ENCODE peak calls at places on chromosome 7, in six cellular contexts. One of them, this sample, is unnamed.

GRCh38 chr7:128783143-128783799 is 7.7 kb upstream of the OPN1SW start:
- DNase-seq in RWPE1: no peak
- DNase-seq in Ammon's horn: peak
- DNase-seq in activated naive CD4-positive, alpha-beta T cell treated with anti-CD3 and anti-CD28 coated beads, Interleukin-2, amount 10 ng/mL, durations not matched to agents 7 days and 5 days: no peak
- DNase-seq in H54: peak
- DNase-seq in renal cortical epithelial cell: peak
- DNase-seq in this sample: no peak

GRCh38 chr7:39073432-39073831 is 95.7 kb downstream of the POU6F2 start:
- DNase-seq in RWPE1: no peak
- DNase-seq in renal cortical epithelial cell: peak
- DNase-seq in H54: no peak
- DNase-seq in activated naive CD4-positive, alpha-beta T cell treated with anti-CD3 and anti-CD28 coated beads, Interleukin-2, amount 10 ng/mL, durations not matched to agents 7 days and 5 days: no peak
- DNase-seq in Ammon's horn: peak
- DNase-seq in this sample: no peak

GRCh38 chr7:76280408-76280807 is 22.1 kb upstream of the HSPB1 start:
- DNase-seq in activated naive CD4-positive, alpha-beta T cell treated with anti-CD3 and anti-CD28 coated beads, Interleukin-2, amount 10 ng/mL, durations not matched to agents 7 days and 5 days: no peak
- DNase-seq in H54: no peak
- DNase-seq in renal cortical epithelial cell: no peak
- DNase-seq in Ammon's horn: no peak
- DNase-seq in RWPE1: no peak
- DNase-seq in this sample: no peak

GRCh38 chr7:135121868-135122267 is 26.0 kb upstream of the TMEM140 start:
- DNase-seq in Ammon's horn: no peak
- DNase-seq in renal cortical epithelial cell: no peak
- DNase-seq in H54: no peak
- DNase-seq in activated naive CD4-positive, alpha-beta T cell treated with anti-CD3 and anti-CD28 coated beads, Interleukin-2, amount 10 ng/mL, durations not matched to agents 7 days and 5 days: no peak
- DNase-seq in RWPE1: no peak
- DNase-seq in this sample: no peak

GRCh38 chr7:124162667-124163066 is 129.8 kb upstream of the TMEM229A start:
- DNase-seq in activated naive CD4-positive, alpha-beta T cell treated with anti-CD3 and anti-CD28 coated beads, Interleukin-2, amount 10 ng/mL, durations not matched to agents 7 days and 5 days: no peak
- DNase-seq in H54: no peak
- DNase-seq in Ammon's horn: no peak
- DNase-seq in renal cortical epithelial cell: peak
- DNase-seq in RWPE1: no peak
- DNase-seq in this sample: no peak

GRCh38 chr7:112821345-112821744 is 31.2 kb upstream of the TMEM168 start:
- DNase-seq in Ammon's horn: no peak
- DNase-seq in activated naive CD4-positive, alpha-beta T cell treated with anti-CD3 and anti-CD28 coated beads, Interleukin-2, amount 10 ng/mL, durations not matched to agents 7 days and 5 days: no peak
- DNase-seq in renal cortical epithelial cell: no peak
- DNase-seq in H54: no peak
- DNase-seq in RWPE1: no peak
- DNase-seq in this sample: no peak

GRCh38 chr7:74544706-74545469 is 91.2 kb downstream of the GTF2IRD1 start:
- DNase-seq in activated naive CD4-positive, alpha-beta T cell treated with anti-CD3 and anti-CD28 coated beads, Interleukin-2, amount 10 ng/mL, durations not matched to agents 7 days and 5 days: peak
- DNase-seq in Ammon's horn: no peak
- DNase-seq in RWPE1: peak
- DNase-seq in H54: no peak
- DNase-seq in renal cortical epithelial cell: peak
- DNase-seq in this sample: no peak

GRCh38 chr7:111883241-111883640 is 320.9 kb upstream of the IMMP2L start:
- DNase-seq in activated naive CD4-positive, alpha-beta T cell treated with anti-CD3 and anti-CD28 coated beads, Interleukin-2, amount 10 ng/mL, durations not matched to agents 7 days and 5 days: no peak
- DNase-seq in H54: no peak
- DNase-seq in RWPE1: no peak
- DNase-seq in renal cortical epithelial cell: no peak
- DNase-seq in Ammon's horn: no peak
- DNase-seq in this sample: no peak

GRCh38 chr7:17787257-17787656 is 153.0 kb downstream of the SNX13 start:
- DNase-seq in Ammon's horn: no peak
- DNase-seq in RWPE1: peak
- DNase-seq in H54: no peak
- DNase-seq in activated naive CD4-positive, alpha-beta T cell treated with anti-CD3 and anti-CD28 coated beads, Interleukin-2, amount 10 ng/mL, durations not matched to agents 7 days and 5 days: no peak
- DNase-seq in renal cortical epithelial cell: peak
- DNase-seq in this sample: no peak

GRCh38 chr7:136687693-136688322 is 180.6 kb upstream of the CHRM2 start:
- DNase-seq in H54: no peak
- DNase-seq in Ammon's horn: no peak
- DNase-seq in renal cortical epithelial cell: peak
- DNase-seq in activated naive CD4-positive, alpha-beta T cell treated with anti-CD3 and anti-CD28 coated beads, Interleukin-2, amount 10 ng/mL, durations not matched to agents 7 days and 5 days: no peak
- DNase-seq in RWPE1: no peak
- DNase-seq in this sample: no peak

GRCh38 chr7:127609297-127609696 is 8.6 kb downstream of the PAX4 start:
- DNase-seq in renal cortical epithelial cell: no peak
- DNase-seq in activated naive CD4-positive, alpha-beta T cell treated with anti-CD3 and anti-CD28 coated beads, Interleukin-2, amount 10 ng/mL, durations not matched to agents 7 days and 5 days: no peak
- DNase-seq in Ammon's horn: no peak
- DNase-seq in RWPE1: no peak
- DNase-seq in H54: no peak
- DNase-seq in this sample: no peak

GRCh38 chr7:10473569-10473968 is 500.1 kb upstream of the PHF14 start:
- DNase-seq in RWPE1: no peak
- DNase-seq in H54: no peak
- DNase-seq in renal cortical epithelial cell: no peak
- DNase-seq in activated naive CD4-positive, alpha-beta T cell treated with anti-CD3 and anti-CD28 coated beads, Interleukin-2, amount 10 ng/mL, durations not matched to agents 7 days and 5 days: no peak
- DNase-seq in Ammon's horn: no peak
- DNase-seq in this sample: no peak

GRCh38 chr7:90777075-90777864 is 181.1 kb downstream of the CDK14 start:
- DNase-seq in renal cortical epithelial cell: no peak
- DNase-seq in Ammon's horn: no peak
- DNase-seq in RWPE1: no peak
- DNase-seq in activated naive CD4-positive, alpha-beta T cell treated with anti-CD3 and anti-CD28 coated beads, Interleukin-2, amount 10 ng/mL, durations not matched to agents 7 days and 5 days: no peak
- DNase-seq in H54: no peak
- DNase-seq in this sample: no peak

GRCh38 chr7:69800495-69800894 is 202.2 kb downstream of the AUTS2 start:
- DNase-seq in Ammon's horn: no peak
- DNase-seq in renal cortical epithelial cell: peak
- DNase-seq in H54: peak
- DNase-seq in activated naive CD4-positive, alpha-beta T cell treated with anti-CD3 and anti-CD28 coated beads, Interleukin-2, amount 10 ng/mL, durations not matched to agents 7 days and 5 days: no peak
- DNase-seq in RWPE1: no peak
- DNase-seq in this sample: no peak